ENCODE peak calls at places on chromosomes 13 and 19, in eight cellular contexts. X is GM23248, W is neuronal stem cell, G is IMR-90, J is NT2/D1, F is endothelial cell of umbilical vein, L is H9, Q is neural progenitor cell. M is an unnamed sample.
A peak's percentile ranks its signal among the peaks of the same experiment; 100 is the strongest.

GRCh38 chr13:105825071-105825470 is 710.4 kb downstream of the EFNB2 start:
- DNase-seq in X (no peak), W (no peak), G (no peak), J (no peak), F (no peak), L (no peak), Q (no peak), M (no peak)

GRCh38 chr19:1177322-1178114 is 3.5 kb upstream of the SBNO2 start:
- DNase-seq in X (peak; percentile 98), W (no peak), G (peak; percentile 97), J (no peak), F (peak; percentile 63), L (no peak), Q (no peak), M (peak; percentile 94)

GRCh38 chr19:49119411-49120324 is at the start of gene PPFIA3:
- DNase-seq in X (peak; percentile 89), W (peak; percentile 68), G (peak; percentile 54), J (no peak), F (peak; percentile 51), L (peak; percentile 69), Q (peak; percentile 93), M (peak; percentile 46)

GRCh38 chr13:23770428-23770827 is 118.8 kb downstream of the MIPEP start:
- DNase-seq in X (no peak), W (no peak), G (no peak), J (no peak), F (no peak), L (peak; percentile 50), Q (no peak), M (no peak)

GRCh38 chr19:13538854-13539253 is 32.6 kb upstream of the CACNA1A start:
- DNase-seq in X (no peak), W (no peak), G (no peak), J (no peak), F (no peak), L (no peak), Q (no peak), M (no peak)

GRCh38 chr19:33624586-33625153 is 2.9 kb downstream of the CHST8 start:
- DNase-seq in X (no peak), W (no peak), G (no peak), J (no peak), F (no peak), L (no peak), Q (no peak), M (no peak)

GRCh38 chr13:80348750-80349149 is 7.8 kb upstream of the SPRY2 start:
- DNase-seq in X (no peak), W (no peak), G (no peak), J (no peak), F (no peak), L (no peak), Q (no peak), M (no peak)

GRCh38 chr13:31020996-31021395 is 88.5 kb downstream of the TEX26 start:
- DNase-seq in X (no peak), W (no peak), G (no peak), J (no peak), F (no peak), L (no peak), Q (no peak), M (no peak)

GRCh38 chr13:38872693-38873092 is 117.9 kb downstream of the STOML3 start:
- DNase-seq in X (peak; percentile 47), W (peak; percentile 54), G (peak; percentile 5), J (peak; percentile 35), F (peak; percentile 21), L (peak; percentile 67), Q (peak; percentile 76), M (peak; percentile 55)

DNA sequence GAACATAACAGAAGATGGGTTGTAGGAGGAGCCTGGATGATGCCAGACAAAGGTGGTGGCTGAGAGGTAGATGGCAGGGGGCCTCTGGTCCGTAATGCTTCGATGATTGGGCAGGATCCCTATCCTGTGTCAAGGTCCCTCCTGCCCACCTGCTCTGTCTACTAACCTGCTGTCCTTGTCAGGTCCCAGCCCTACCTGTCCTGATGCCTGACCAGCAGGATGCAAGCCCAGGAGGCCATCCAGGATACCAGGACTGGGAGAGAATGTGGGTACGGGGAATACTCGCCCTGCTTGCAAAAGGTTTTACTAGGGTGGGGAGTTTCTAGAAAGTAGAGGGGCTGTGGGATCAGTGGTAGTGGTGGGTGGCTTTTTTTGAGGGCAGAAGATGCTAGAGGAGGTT is 4.4 kb downstream of the MZF1 start:
- DNase-seq in X (no peak), W (no peak), G (no peak), J (no peak), F (no peak), L (no peak), Q (no peak), M (no peak)
- H3K9ac ChIP-seq in X (no peak overlapping the region), W (peak overlapping the region; percentile 50), G (no peak overlapping the region), J (no peak overlapping the region), F (no peak overlapping the region), L (no peak overlapping the region), Q (peak overlapping the region; percentile 37), M (no peak overlapping the region)

DNA sequence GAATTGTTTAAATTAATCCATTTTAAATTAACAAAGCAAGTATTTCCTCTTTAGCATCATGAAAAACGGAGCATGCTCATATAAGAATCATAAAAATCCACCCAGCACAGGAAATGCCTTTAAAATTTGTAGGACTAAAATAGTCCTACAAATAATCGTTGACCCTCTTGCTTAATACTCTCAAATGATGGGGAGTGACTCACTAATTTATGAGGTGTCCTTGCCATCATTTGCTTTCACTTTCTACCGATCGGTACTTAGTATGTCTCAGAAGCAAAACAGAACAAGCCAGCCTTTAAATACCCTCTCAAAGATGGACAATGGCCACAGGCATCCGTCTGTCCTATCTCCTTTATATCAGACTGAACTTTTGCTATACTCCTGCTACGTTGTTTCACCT is 97.2 kb downstream of the SUCLA2 start:
- DNase-seq in X (peak; percentile 78), W (no peak), G (peak; percentile 77), J (no peak), F (no peak), L (no peak), Q (no peak), M (peak; percentile 26)
- H3K9ac ChIP-seq in X (no peak overlapping the region), W (no peak overlapping the region), G (no peak overlapping the region), J (no peak overlapping the region), F (no peak overlapping the region), L (no peak overlapping the region), Q (no peak overlapping the region), M (peak overlapping the region; percentile 44)

DNA sequence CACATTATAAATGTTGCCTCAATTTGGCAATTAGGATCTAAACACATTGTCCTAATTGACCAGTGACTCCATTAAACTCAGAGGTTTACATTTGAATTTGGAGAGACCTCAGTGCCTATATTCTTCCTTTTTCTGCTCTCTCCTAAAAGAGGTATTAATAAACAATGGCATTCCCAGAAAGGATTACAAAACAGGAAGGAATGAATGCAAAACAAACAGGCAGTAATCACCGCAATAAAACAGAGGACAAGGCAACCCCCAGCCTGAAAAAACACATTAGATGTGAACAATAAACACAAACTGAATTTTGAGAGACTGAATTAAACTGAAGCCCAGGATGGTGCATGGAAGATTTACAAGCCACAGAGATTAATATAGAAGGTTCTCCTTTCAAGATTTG is 503.2 kb downstream of the LIG4 start:
- DNase-seq in X (peak; percentile 14), W (no peak), G (no peak), J (no peak), F (no peak), L (no peak), Q (no peak), M (no peak)
- H3K9ac ChIP-seq in X (no peak overlapping the region), W (no peak overlapping the region), G (no peak overlapping the region), J (no peak overlapping the region), F (no peak overlapping the region), L (no peak overlapping the region), Q (no peak overlapping the region), M (no peak overlapping the region)

GRCh38 chr19:17926044-17926443 is 6.8 kb upstream of the CCDC124 start:
- DNase-seq in X (no peak), W (no peak), G (no peak), J (no peak), F (no peak), L (no peak), Q (no peak), M (no peak)

GRCh38 chr19:17920527-17920926 is 12.3 kb upstream of the CCDC124 start:
- DNase-seq in X (no peak), W (no peak), G (no peak), J (no peak), F (no peak), L (no peak), Q (no peak), M (no peak)

DNA sequence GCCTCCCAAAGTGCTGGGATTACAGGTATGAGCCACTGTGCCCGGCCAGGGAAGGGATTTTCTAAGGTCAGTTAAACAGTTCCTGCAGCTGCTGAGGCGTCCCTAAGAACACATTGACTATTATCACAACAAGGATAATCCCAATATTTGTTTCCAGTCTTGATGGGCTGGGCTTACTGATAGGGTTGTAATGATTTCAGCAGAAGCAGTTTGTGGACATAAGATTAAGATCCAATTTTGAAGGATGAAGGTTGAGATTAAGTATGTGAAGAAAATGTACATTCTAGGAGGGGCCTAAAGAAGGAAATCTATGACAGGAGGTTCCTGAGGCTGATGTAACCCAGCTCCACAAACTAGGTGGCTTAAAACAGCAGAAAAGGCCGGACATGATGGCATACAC is 10.7 kb upstream of the CCDC124 start:
- DNase-seq in X (no peak), W (no peak), G (no peak), J (no peak), F (no peak), L (no peak), Q (no peak), M (no peak)
- H3K9ac ChIP-seq in X (no peak overlapping the region), W (no peak overlapping the region), G (no peak overlapping the region), J (no peak overlapping the region), F (no peak overlapping the region), L (no peak overlapping the region), Q (no peak overlapping the region), M (no peak overlapping the region)

DNA sequence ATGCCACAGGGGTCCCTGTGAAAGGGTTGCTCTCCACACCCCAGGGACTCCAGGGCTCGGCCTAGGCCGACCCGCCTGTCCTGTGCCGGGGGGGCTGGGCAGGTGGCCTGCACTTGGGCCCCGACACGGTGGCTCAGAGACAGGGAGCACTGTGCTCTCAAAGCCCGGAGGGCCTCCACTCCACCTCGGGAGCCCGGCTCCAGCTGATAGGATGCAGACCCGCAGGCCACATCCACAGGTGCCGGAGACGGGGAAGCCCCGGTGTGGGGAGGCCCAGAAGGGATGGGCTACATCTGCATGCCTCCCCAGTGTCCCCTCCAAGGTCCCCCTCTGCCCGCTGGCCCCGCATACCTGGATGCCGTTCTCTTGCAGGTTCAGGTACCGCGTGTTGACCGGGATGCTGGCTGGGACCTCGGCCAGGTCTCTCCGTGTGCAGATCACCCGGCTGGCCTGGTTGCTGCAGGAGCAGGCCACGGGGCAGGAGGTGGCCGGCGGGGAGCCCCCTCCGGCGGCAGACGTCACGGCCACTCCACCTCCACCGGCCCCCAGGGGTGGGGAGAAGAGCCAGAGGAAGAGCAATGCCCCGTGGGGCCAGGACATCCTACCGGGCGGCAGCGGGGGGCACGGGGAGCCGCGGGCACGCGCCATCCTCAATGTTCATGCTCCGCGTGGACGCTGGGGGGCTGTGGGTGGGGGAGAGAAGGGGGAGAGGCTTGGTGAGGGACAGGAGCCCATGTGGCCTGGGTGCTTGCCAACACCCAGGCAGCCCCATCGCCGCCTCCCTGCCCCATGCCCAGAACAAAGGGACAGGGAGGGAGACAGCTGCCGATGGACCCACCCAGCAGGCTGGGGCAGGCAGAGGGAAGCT is 19.8 kb downstream of the LRRC4B start:
- DNase-seq in X (no peak), W (no peak), G (no peak), J (no peak), F (no peak), L (no peak), Q (no peak), M (no peak)
- H3K9ac ChIP-seq in X (no peak overlapping the region), W (no peak overlapping the region), G (no peak overlapping the region), J (no peak overlapping the region), F (no peak overlapping the region), L (no peak overlapping the region), Q (no peak overlapping the region), M (no peak overlapping the region)